ENCODE peak calls at places on chromosomes 2 and 18, in nine cellular contexts. V, U, E, M, A, H, X, O and W are unnamed samples.

GRCh38 chr2:230925879-230926765 is 1.1 kb upstream of the GPR55 start:
- DNase-seq in V (no peak), U (no peak), E (no peak), M (no peak), A (no peak), H (no peak), X (no peak), O (no peak), W (no peak)

GRCh38 chr2:127463155-127463991 is 45.1 kb downstream of the PROC start:
- DNase-seq in V (no peak), U (no peak), E (no peak), M (peak; percentile 16), A (no peak), H (no peak), X (no peak), O (peak; percentile 77), W (no peak)

GRCh38 chr2:2640371-2640770 is 309.3 kb upstream of the MYT1L start:
- DNase-seq in V (no peak), U (no peak), E (no peak), M (no peak), A (no peak), H (no peak), X (no peak), O (no peak), W (no peak)

GRCh38 chr18:56952026-56952425 is 194.9 kb upstream of the BOD1L2 start:
- DNase-seq in V (no peak), U (no peak), E (no peak), M (no peak), A (no peak), H (peak; percentile 3), X (no peak), O (no peak), W (no peak)

GRCh38 chr2:48250474-48250844 is 279.5 kb upstream of the STON1 start:
- DNase-seq in V (no peak), U (no peak), E (no peak), M (no peak), A (no peak), H (no peak), X (no peak), O (no peak), W (no peak)

GRCh38 chr2:178860551-178860950 is 53.3 kb upstream of the TTN start:
- DNase-seq in V (no peak), U (no peak), E (no peak), M (peak; percentile 77), A (no peak), H (peak; percentile 19), X (no peak), O (no peak), W (peak; percentile 65)

GRCh38 chr2:137031731-137032130 is 266.4 kb downstream of the THSD7B start:
- DNase-seq in V (no peak), U (no peak), E (no peak), M (no peak), A (no peak), H (no peak), X (no peak), O (no peak), W (no peak)

GRCh38 chr2:113281920-113282746 is 3.4 kb upstream of the PAX8 start:
- DNase-seq in V (no peak), U (no peak), E (no peak), M (peak; percentile 13), A (no peak), H (no peak), X (no peak), O (no peak), W (no peak)

GRCh38 chr2:171260471-171261424 is 100.1 kb upstream of the TLK1 start:
- DNase-seq in V (no peak), U (peak; percentile 15), E (no peak), M (no peak), A (no peak), H (no peak), X (no peak), O (peak; percentile 80), W (no peak)

GRCh38 chr2:101696272-101697123 is 1.0 kb upstream of the MAP4K4 start:
- DNase-seq in V (no peak), U (no peak), E (peak; percentile 50), M (peak; percentile 36), A (peak; percentile 30), H (no peak), X (no peak), O (peak; percentile 61), W (peak; percentile 26)

GRCh38 chr2:128317186-128317897 is 1.3 kb downstream of the HS6ST1 start:
- DNase-seq in V (peak; percentile 9), U (peak; percentile 80), E (peak; percentile 43), M (no peak), A (peak; percentile 42), H (no peak), X (no peak), O (peak; percentile 64), W (peak; percentile 57)

GRCh38 chr2:118812530-118812929 is 34.9 kb downstream of the EN1 start:
- DNase-seq in V (no peak), U (no peak), E (no peak), M (no peak), A (no peak), H (no peak), X (no peak), O (peak; percentile 18), W (no peak)

GRCh38 chr2:108271691-108272253 is 16.9 kb upstream of the SULT1C2 start:
- DNase-seq in V (no peak), U (no peak), E (peak; percentile 79), M (peak; percentile 27), A (no peak), H (peak; percentile 19), X (peak; percentile 16), O (no peak), W (no peak)
- H3K4me3 ChIP-seq in V (peak overlapping the region; percentile 54), U (no peak overlapping the region), E (peak overlapping the region; percentile 67), M (no peak overlapping the region), A (no peak overlapping the region), H (peak overlapping the region; percentile 21), X (no peak overlapping the region), O (no peak overlapping the region), W (peak overlapping the region; percentile 28)

GRCh38 chr2:96539215-96539920 is 2.8 kb downstream of the ARID5A start:
- DNase-seq in V (no peak), U (no peak), E (no peak), M (no peak), A (no peak), H (no peak), X (no peak), O (peak; percentile 23), W (peak; percentile 43)
- H3K4me3 ChIP-seq in V (peak overlapping the region; percentile 83), U (no peak overlapping the region), E (no peak overlapping the region), M (no peak overlapping the region), A (peak overlapping the region; percentile 81), H (no peak overlapping the region), X (no peak overlapping the region), O (peak overlapping the region; percentile 77), W (peak overlapping the region; percentile 91)

GRCh38 chr2:130186391-130186790 is 4.3 kb downstream of the MZT2B start:
- DNase-seq in V (no peak), U (no peak), E (peak; percentile 13), M (no peak), A (no peak), H (no peak), X (no peak), O (no peak), W (no peak)

GRCh38 chr2:130181338-130181879 is at the start of gene SMPD4:
- DNase-seq in V (peak; percentile 86), U (peak; percentile 96), E (peak; percentile 98), M (peak; percentile 97), A (peak; percentile 98), H (peak; percentile 97), X (peak; percentile 64), O (peak; percentile 96), W (peak; percentile 98)

GRCh38 chr2:130185436-130185835 is 3.4 kb downstream of the MZT2B start:
- DNase-seq in V (no peak), U (no peak), E (no peak), M (no peak), A (no peak), H (no peak), X (no peak), O (no peak), W (no peak)

GRCh38 chr2:130185896-130186295 is 3.8 kb downstream of the MZT2B start:
- DNase-seq in V (no peak), U (no peak), E (no peak), M (no peak), A (no peak), H (no peak), X (no peak), O (no peak), W (no peak)

DNA sequence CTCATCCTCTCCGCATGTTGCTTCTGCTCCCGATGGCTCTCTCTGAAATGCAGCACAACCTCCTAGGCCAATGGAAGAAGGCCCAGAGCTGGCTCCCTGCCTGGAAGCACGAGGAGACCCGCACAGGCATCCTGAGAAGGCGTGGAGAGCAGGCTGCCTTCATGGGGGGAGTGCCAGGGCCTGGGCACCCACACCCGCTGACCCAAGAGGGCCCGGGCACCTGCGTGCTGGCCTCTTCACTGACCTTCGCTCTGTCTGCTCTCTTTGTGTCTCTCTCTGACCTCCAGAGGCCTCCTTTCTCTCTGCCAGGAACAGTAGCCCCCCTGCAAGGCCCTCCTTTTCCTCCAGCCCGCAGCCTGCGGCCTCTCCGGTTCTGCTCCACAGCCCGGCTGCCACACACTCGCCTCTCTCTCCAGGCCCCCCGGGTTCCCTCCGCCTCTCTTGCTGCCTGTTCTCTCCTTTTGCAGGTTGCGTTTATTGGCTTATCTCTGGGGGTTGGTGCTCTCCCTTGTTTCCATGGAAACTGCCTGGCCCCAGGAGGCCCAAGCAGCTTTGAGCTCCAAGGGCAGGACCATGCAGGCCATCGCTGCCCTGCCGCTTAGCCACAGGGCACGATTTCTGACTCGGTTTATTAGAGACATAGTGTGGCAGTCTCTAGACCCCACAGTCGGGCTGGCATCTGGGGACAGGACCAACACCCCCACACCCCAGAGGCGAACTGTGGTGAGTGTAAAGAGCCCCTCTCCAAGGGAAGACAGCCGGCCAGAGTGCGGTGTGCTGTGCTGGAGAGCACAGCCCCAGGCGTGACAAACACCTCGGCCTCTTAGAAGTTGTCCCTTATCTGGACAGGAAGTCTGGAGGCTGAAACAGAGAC is 1.7 kb downstream of the MZT2B start:
- DNase-seq in V (no peak), U (no peak), E (peak; percentile 6), M (peak; percentile 56), A (no peak), H (peak; percentile 44), X (no peak), O (no peak), W (peak; percentile 32)
- H3K4me3 ChIP-seq in V (peak overlapping the region; percentile 92), U (peak overlapping the region; percentile 96), E (peak overlapping the region; percentile 85), M (no peak overlapping the region), A (no peak overlapping the region), H (peak overlapping the region; percentile 100), X (peak overlapping the region; percentile 97), O (peak overlapping the region; percentile 98), W (peak overlapping the region; percentile 90)

GRCh38 chr2:6877402-6878305 is at the start of gene RSAD2:
- DNase-seq in V (no peak), U (no peak), E (peak; percentile 66), M (peak; percentile 28), A (peak; percentile 25), H (peak; percentile 47), X (no peak), O (no peak), W (no peak)
- H3K4me3 ChIP-seq in V (peak within 1 kb of the TSS; percentile 63), U (peak within 1 kb of the TSS; percentile 39), E (peak within 1 kb of the TSS; percentile 66), M (no peak within 1 kb of the TSS), A (peak within 1 kb of the TSS; percentile 63), H (no peak within 1 kb of the TSS), X (no peak within 1 kb of the TSS), O (no peak within 1 kb of the TSS), W (peak within 1 kb of the TSS; percentile 65)